ENCODE peak calls at places on chromosomes 3 and 15, in nine cellular contexts. O is suprapubic skin, Q is K562, H is spleen, N is Panc1, B is GM23338, P is HCT116, J is sigmoid colon, S is breast epithelium. I is an unnamed sample. For H3K4me1, the result is how much of the 10 kb centered on the place peaks cover.

GRCh38 chr3:46874430-46874829 is 3.1 kb upstream of the PTH1R start:
- DNase-seq in O (no peak), Q (no peak), H (no peak), N (no peak), B (no peak), P (no peak), J (no peak), S (no peak), I (no peak)

GRCh38 chr3:106228271-106228670 is 359.5 kb upstream of the CBLB start:
- DNase-seq in O (no peak), Q (peak), H (no peak), N (no peak), B (no peak), P (no peak), J (no peak), S (no peak), I (no peak)

GRCh38 chr3:127749787-127750225 is 72.5 kb downstream of the MGLL start:
- DNase-seq in O (peak), Q (no peak), H (peak), N (no peak), B (peak), P (no peak), J (no peak), S (no peak), I (no peak)

GRCh38 chr3:72274511-72275295 is 489.8 kb upstream of the PROK2 start:
- DNase-seq in O (no peak), Q (no peak), H (no peak), N (no peak), B (no peak), P (no peak), J (peak), S (no peak), I (no peak)

GRCh38 chr3:9808345-9809037 is 1.6 kb upstream of the TTLL3 start:
- DNase-seq in O (no peak), Q (peak), H (peak), N (no peak), B (peak), P (peak), J (no peak), S (no peak), I (no peak)

GRCh38 chr3:126706631-126707030 is 2.6 kb downstream of the CHCHD6 start:
- DNase-seq in O (no peak), Q (no peak), H (no peak), N (no peak), B (no peak), P (no peak), J (no peak), S (no peak), I (no peak)

GRCh38 chr3:141288331-141288990 is 56.8 kb downstream of the PXYLP1 start:
- DNase-seq in O (no peak), Q (no peak), H (no peak), N (no peak), B (no peak), P (no peak), J (no peak), S (no peak), I (no peak)

GRCh38 chr3:15797600-15798303 is at the start of gene ANKRD28:
- DNase-seq in O (no peak), Q (peak), H (no peak), N (peak), B (peak), P (peak), J (no peak), S (no peak), I (no peak)

GRCh38 chr3:184414418-184415228 is 34.8 kb downstream of the CHRD start:
- DNase-seq in O (no peak), Q (no peak), H (no peak), N (no peak), B (no peak), P (no peak), J (no peak), S (no peak), I (no peak)

GRCh38 chr15:66483131-66483566 is 14.4 kb downstream of the SNAPC5 start:
- DNase-seq in O (no peak), Q (no peak), H (no peak), N (no peak), B (no peak), P (no peak), J (no peak), S (peak), I (no peak)

GRCh38 chr3:25117005-25117593 is 311.0 kb upstream of the RARB start:
- DNase-seq in O (no peak), Q (no peak), H (no peak), N (no peak), B (no peak), P (no peak), J (no peak), S (no peak), I (no peak)

GRCh38 chr15:101597360-101597928 is 54.7 kb downstream of the TM2D3 start:
- DNase-seq in O (no peak), Q (no peak), H (no peak), N (no peak), B (no peak), P (no peak), J (no peak), S (no peak), I (no peak)

GRCh38 chr3:64501298-64501906 is 186.4 kb downstream of the ADAMTS9 start:
- DNase-seq in O (no peak), Q (no peak), H (no peak), N (no peak), B (no peak), P (no peak), J (no peak), S (no peak), I (no peak)

GRCh38 chr3:42900226-42900625 is 5.7 kb upstream of the ZNF662 start:
- DNase-seq in O (no peak), Q (no peak), H (no peak), N (no peak), B (no peak), P (no peak), J (no peak), S (no peak), I (no peak)

GRCh38 chr3:126529585-126530170 is 5.7 kb downstream of the CHST13 start:
- DNase-seq in O (no peak), Q (no peak), H (no peak), N (no peak), B (no peak), P (no peak), J (peak), S (no peak), I (no peak)

GRCh38 chr3:24437326-24437725 is 57.3 kb downstream of the THRB start:
- DNase-seq in O (no peak), Q (no peak), H (no peak), N (no peak), B (no peak), P (no peak), J (no peak), S (no peak), I (no peak)

GRCh38 chr3:147298511-147298982 is 107.8 kb downstream of the ZIC4 start:
- DNase-seq in O (no peak), Q (no peak), H (no peak), N (no peak), B (peak), P (no peak), J (no peak), S (no peak), I (no peak)

GRCh38 chr15:60589253-60589652 is 110.3 kb upstream of the ICE2 start:
- DNase-seq in O (no peak), Q (no peak), H (no peak), N (no peak), B (no peak), P (no peak), J (no peak), S (no peak), I (no peak)

GRCh38 chr3:176296066-176296597 is 901.1 kb downstream of the TBL1XR1 start:
- DNase-seq in O (no peak), Q (no peak), H (no peak), N (no peak), B (peak), P (no peak), J (no peak), S (no peak), I (no peak)

GRCh38 chr3:168648321-168648720 is 552.6 kb upstream of the GOLIM4 start:
- DNase-seq in O (no peak), Q (no peak), H (no peak), N (no peak), B (no peak), P (no peak), J (no peak), S (no peak), I (no peak)

GRCh38 chr3:13512451-13512850 is 32.3 kb downstream of the HDAC11 start:
- DNase-seq in O (no peak), Q (no peak), H (peak), N (no peak), B (no peak), P (no peak), J (no peak), S (no peak), I (no peak)
- H3K4me1 ChIP-seq in O (under half), Q (under half), H (under half), N (under half), B (under half), P (under half), J (under half), S (under half), I (under half)

DNA sequence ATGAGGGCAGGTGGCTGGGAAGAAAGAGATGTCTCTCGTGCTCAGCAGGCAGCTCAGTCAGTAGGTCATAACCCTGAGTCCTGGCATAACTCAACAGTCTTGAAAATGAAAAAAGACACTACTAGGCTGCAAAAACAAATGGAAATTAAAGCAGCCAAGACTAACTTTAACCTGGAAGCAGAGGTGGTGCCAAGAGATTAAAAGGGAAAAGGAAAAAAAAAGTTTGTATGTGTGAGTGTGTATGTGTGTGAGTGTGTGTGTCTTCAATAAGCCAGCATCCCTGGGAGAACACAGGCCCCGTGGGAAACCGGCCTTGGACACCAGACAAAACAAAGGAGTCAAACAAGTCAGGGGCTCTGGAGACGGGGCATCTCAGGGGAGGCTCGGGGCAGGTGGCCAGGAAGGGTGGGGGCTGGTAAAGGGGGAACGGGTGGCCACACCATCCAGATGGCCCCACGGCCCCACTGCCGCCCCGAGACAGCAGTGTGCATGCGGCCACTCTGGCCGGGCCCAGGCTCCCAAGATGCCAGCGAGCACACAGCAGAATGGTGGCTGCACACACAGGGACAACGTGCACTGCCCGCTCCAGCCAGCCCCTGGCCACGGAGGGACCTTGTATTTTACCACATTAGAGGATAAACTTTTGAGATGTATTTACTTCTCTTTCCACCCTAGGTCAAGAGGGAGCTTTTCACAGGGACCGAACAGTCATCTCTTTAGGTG is 23.8 kb downstream of the CYFIP1 start:
- DNase-seq in O (no peak), Q (no peak), H (peak), N (no peak), B (no peak), P (no peak), J (peak), S (no peak), I (no peak)
- H3K4me3 ChIP-seq in O (no peak), Q (no peak), H (no peak), N (no peak), B (no peak), P (no peak), J (no peak), S (no peak), I (no peak)

GRCh38 chr3:129893616-129894070 is at the start of gene TMCC1:
- DNase-seq in O (peak), Q (peak), H (peak), N (peak), B (peak), P (peak), J (peak), S (peak), I (peak)
- TF ChIP-seq POLR2AphosphoS5 in O (no peak), Q (peak), H (peak), N (peak), B (peak), P (peak), J (no peak), S (no peak), I (no peak)

DNA sequence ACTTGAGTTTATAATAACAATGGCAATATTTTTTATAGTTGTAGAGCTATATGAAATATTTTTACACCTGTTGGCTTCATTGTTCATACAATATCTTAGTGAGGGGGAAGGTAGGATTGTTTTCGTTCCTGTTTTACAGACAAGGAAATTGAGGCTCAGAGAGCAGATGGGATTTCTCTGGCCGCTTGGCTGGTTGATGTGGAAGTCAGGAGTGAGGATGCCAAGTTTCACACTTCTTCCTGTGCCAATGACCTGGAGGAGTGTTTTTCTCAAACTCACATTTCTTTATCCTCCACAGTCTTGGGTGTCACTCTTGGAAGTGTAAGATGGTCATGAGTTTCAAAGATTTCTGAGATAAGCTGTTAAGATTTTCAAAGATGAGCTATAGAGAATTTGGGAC is 50.6 kb downstream of the LPP start:
- DNase-seq in O (no peak), Q (no peak), H (no peak), N (no peak), B (no peak), P (no peak), J (no peak), S (peak), I (no peak)
- H3K4me1 ChIP-seq in O (under half), Q (under half), H (under half), N (under half), B (under half), P (under half), J (half or more), S (under half), I (half or more)

DNA sequence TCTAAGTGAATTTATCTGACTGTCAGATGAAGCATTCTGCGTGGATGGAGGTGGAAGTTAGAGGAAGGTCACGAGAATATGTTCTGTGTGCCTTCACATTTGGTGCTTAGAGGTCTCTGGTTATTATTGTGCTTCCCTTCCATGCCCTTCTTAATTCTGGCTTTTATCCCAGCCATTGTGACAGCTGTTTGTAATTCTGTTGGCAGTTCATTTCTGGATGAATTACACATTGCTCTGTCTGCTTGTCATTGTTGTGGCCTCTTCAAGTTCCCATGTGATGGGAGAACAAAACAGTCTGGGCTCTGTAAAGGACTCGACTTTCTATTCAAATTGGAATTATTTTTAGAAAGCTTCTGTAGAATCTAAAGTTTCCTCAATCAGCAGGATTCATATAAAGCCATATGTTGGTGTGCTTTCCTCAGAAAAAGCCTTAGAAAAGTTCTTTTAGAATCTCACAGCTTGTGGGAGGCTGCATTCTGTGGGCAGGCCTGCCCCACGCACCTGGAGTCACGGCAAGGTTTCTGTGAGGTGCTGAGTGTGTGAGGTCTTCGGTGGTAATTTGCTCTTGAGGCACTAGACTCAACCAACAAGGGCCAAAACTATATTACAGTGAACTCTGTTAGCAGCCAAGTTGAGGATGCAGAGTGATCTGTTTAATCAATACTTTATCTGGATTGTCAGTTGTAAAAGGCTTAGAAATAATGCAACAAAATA is 397.4 kb upstream of the AZI2 start:
- DNase-seq in O (no peak), Q (no peak), H (no peak), N (no peak), B (no peak), P (no peak), J (no peak), S (no peak), I (no peak)
- H3K4me3 ChIP-seq in O (no peak), Q (no peak), H (no peak), N (no peak), B (no peak), P (no peak), J (no peak), S (no peak), I (no peak)

GRCh38 chr3:177792363-177793030 is 595.2 kb upstream of the TBL1XR1 start:
- DNase-seq in O (no peak), Q (no peak), H (no peak), N (no peak), B (no peak), P (no peak), J (no peak), S (no peak), I (no peak)
- TF ChIP-seq POLR2AphosphoS5 in O (no peak), Q (no peak), H (no peak), N (no peak), B (no peak), P (no peak), J (no peak), S (no peak), I (no peak)

GRCh38 chr3:157157836-157158235 is 2.1 kb downstream of the CCNL1 start:
- DNase-seq in O (no peak), Q (no peak), H (no peak), N (no peak), B (no peak), P (no peak), J (no peak), S (no peak), I (no peak)

GRCh38 chr3:157154563-157155333 is 5.2 kb downstream of the CCNL1 start:
- DNase-seq in O (no peak), Q (no peak), H (no peak), N (no peak), B (no peak), P (no peak), J (no peak), S (no peak), I (no peak)

GRCh38 chr3:157156844-157157635 is 2.9 kb downstream of the CCNL1 start:
- DNase-seq in O (no peak), Q (no peak), H (no peak), N (no peak), B (peak), P (no peak), J (no peak), S (no peak), I (no peak)

GRCh38 chr3:157152930-157153329 is 7.0 kb downstream of the CCNL1 start:
- DNase-seq in O (no peak), Q (no peak), H (no peak), N (no peak), B (no peak), P (no peak), J (no peak), S (no peak), I (no peak)

GRCh38 chr3:157155591-157155990 is 4.4 kb downstream of the CCNL1 start:
- DNase-seq in O (no peak), Q (no peak), H (no peak), N (no peak), B (no peak), P (no peak), J (no peak), S (no peak), I (no peak)
- H3K4me1 ChIP-seq in O (under half), Q (under half), H (half or more), N (under half), B (under half), P (under half), J (half or more), S (under half), I (half or more)

GRCh38 chr3:73561494-73561893 is 63.2 kb downstream of the PDZRN3 start:
- DNase-seq in O (no peak), Q (no peak), H (no peak), N (no peak), B (no peak), P (no peak), J (no peak), S (no peak), I (no peak)

GRCh38 chr3:73559730-73560129 is 65.0 kb downstream of the PDZRN3 start:
- DNase-seq in O (no peak), Q (no peak), H (no peak), N (no peak), B (no peak), P (no peak), J (no peak), S (no peak), I (no peak)

GRCh38 chr3:73556520-73557371 is 68.0 kb downstream of the PDZRN3 start:
- DNase-seq in O (no peak), Q (no peak), H (no peak), N (no peak), B (peak), P (no peak), J (no peak), S (no peak), I (no peak)

GRCh38 chr3:73563896-73564582 is 60.7 kb downstream of the PDZRN3 start:
- DNase-seq in O (no peak), Q (no peak), H (no peak), N (no peak), B (no peak), P (no peak), J (no peak), S (no peak), I (no peak)

GRCh38 chr3:73558399-73559075 is 66.2 kb downstream of the PDZRN3 start:
- DNase-seq in O (no peak), Q (no peak), H (no peak), N (no peak), B (peak), P (no peak), J (no peak), S (no peak), I (no peak)
- H3K4me3 ChIP-seq in O (no peak), Q (no peak), H (no peak), N (no peak), B (no peak), P (no peak), J (no peak), S (no peak), I (no peak)

DNA sequence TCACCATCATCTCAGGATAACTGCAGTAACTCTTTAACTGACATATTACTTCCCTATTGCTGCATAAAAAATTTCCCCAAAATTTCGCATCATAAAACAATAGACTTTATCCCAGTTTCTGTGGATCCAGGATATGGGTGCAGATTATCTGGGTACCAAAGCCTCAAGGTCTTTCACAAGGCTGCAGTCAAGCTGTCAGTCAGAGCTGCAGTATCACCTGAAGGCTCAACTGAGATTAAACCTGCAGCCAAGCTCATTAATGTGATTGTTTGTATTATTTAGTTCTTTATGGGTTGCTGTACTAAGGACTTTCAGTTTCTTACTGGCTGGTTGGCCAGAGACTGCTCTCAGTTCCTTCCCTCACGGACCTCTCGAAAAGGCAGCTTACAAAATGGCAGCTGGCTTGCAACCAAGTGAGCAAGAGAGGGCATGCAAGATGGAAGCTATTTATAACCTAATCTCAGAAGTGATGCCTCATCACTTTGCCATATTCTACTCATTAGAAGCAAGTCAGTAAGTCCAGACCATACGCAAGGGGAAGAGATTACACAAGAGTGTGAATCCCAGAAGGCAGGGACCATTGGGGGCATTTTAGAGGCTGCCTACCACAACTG is 54.9 kb downstream of the DCUN1D1 start:
- DNase-seq in O (no peak), Q (no peak), H (no peak), N (no peak), B (no peak), P (no peak), J (no peak), S (no peak), I (no peak)
- TF ChIP-seq POLR2AphosphoS5 in O (no peak), Q (no peak), H (no peak), N (no peak), B (no peak), P (no peak), J (no peak), S (no peak), I (no peak)

GRCh38 chr3:14411166-14411526 is 8.7 kb downstream of the SLC6A6 start:
- DNase-seq in O (no peak), Q (no peak), H (no peak), N (no peak), B (no peak), P (no peak), J (no peak), S (no peak), I (no peak)
- H3K4me1 ChIP-seq in O (under half), Q (half or more), H (half or more), N (half or more), B (under half), P (under half), J (under half), S (under half), I (under half)